ENCODE peak calls at places on chromosomes 12 and 14, in six cellular contexts. One of them, this sample, is unnamed.

GRCh38 chr12:93441111-93441616 is 583 bp downstream of the UBE2N start:
- DNase-seq in NCI-H1105 treated with DMSO at 0.1 percent for 48 hours: no peak
- DNase-seq in H9: peak; percentile 38
- DNase-seq in EL: peak; percentile 23
- DNase-seq in iris pigment epithelial cell: no peak
- DNase-seq in endothelial cell: peak; percentile 51
- DNase-seq in this sample: no peak

GRCh38 chr12:28550757-28551381 is 360.6 kb downstream of the CCDC91 start:
- DNase-seq in NCI-H1105 treated with DMSO at 0.1 percent for 48 hours: no peak
- DNase-seq in H9: no peak
- DNase-seq in EL: peak; percentile 56
- DNase-seq in iris pigment epithelial cell: peak; percentile 84
- DNase-seq in endothelial cell: no peak
- DNase-seq in this sample: no peak

GRCh38 chr12:11638271-11638916 is 11.1 kb upstream of the ETV6 start:
- DNase-seq in NCI-H1105 treated with DMSO at 0.1 percent for 48 hours: no peak
- DNase-seq in H9: no peak
- DNase-seq in EL: no peak
- DNase-seq in iris pigment epithelial cell: no peak
- DNase-seq in endothelial cell: no peak
- DNase-seq in this sample: no peak

GRCh38 chr14:55604900-55605418 is 25.0 kb downstream of the KTN1 start:
- DNase-seq in NCI-H1105 treated with DMSO at 0.1 percent for 48 hours: no peak
- DNase-seq in H9: no peak
- DNase-seq in EL: no peak
- DNase-seq in iris pigment epithelial cell: no peak
- DNase-seq in endothelial cell: no peak
- DNase-seq in this sample: no peak

GRCh38 chr14:44944107-44944506 is 17.6 kb downstream of the KLHL28 start:
- DNase-seq in NCI-H1105 treated with DMSO at 0.1 percent for 48 hours: no peak
- DNase-seq in H9: no peak
- DNase-seq in EL: no peak
- DNase-seq in iris pigment epithelial cell: no peak
- DNase-seq in endothelial cell: no peak
- DNase-seq in this sample: no peak

GRCh38 chr12:99372257-99372933 is 275.2 kb upstream of the GARIN6 start:
- DNase-seq in NCI-H1105 treated with DMSO at 0.1 percent for 48 hours: no peak
- DNase-seq in H9: no peak
- DNase-seq in EL: no peak
- DNase-seq in iris pigment epithelial cell: no peak
- DNase-seq in endothelial cell: no peak
- DNase-seq in this sample: no peak

GRCh38 chr14:55889124-55889523 is 229.1 kb upstream of the PELI2 start:
- DNase-seq in NCI-H1105 treated with DMSO at 0.1 percent for 48 hours: peak; percentile 97
- DNase-seq in H9: no peak
- DNase-seq in EL: no peak
- DNase-seq in iris pigment epithelial cell: no peak
- DNase-seq in endothelial cell: no peak
- DNase-seq in this sample: no peak

GRCh38 chr12:96424601-96425000 is 24.4 kb upstream of the CDK17 start:
- DNase-seq in NCI-H1105 treated with DMSO at 0.1 percent for 48 hours: no peak
- DNase-seq in H9: no peak
- DNase-seq in EL: no peak
- DNase-seq in iris pigment epithelial cell: no peak
- DNase-seq in endothelial cell: no peak
- DNase-seq in this sample: no peak

GRCh38 chr14:69043598-69044267 is 64.6 kb upstream of the ACTN1 start:
- DNase-seq in NCI-H1105 treated with DMSO at 0.1 percent for 48 hours: no peak
- DNase-seq in H9: no peak
- DNase-seq in EL: peak; percentile 80
- DNase-seq in iris pigment epithelial cell: peak; percentile 72
- DNase-seq in endothelial cell: no peak
- DNase-seq in this sample: no peak

GRCh38 chr12:75890141-75890540 is 141.4 kb downstream of the PHLDA1 start:
- DNase-seq in NCI-H1105 treated with DMSO at 0.1 percent for 48 hours: no peak
- DNase-seq in H9: no peak
- DNase-seq in EL: peak; percentile 28
- DNase-seq in iris pigment epithelial cell: no peak
- DNase-seq in endothelial cell: no peak
- DNase-seq in this sample: no peak

GRCh38 chr14:56703947-56704346 is 106.3 kb downstream of the OTX2 start:
- DNase-seq in NCI-H1105 treated with DMSO at 0.1 percent for 48 hours: peak; percentile 37
- DNase-seq in H9: no peak
- DNase-seq in EL: no peak
- DNase-seq in iris pigment epithelial cell: no peak
- DNase-seq in endothelial cell: no peak
- DNase-seq in this sample: no peak

GRCh38 chr12:103884316-103884715 is 43.3 kb upstream of the NT5DC3 start:
- DNase-seq in NCI-H1105 treated with DMSO at 0.1 percent for 48 hours: peak; percentile 21
- DNase-seq in H9: no peak
- DNase-seq in EL: peak; percentile 41
- DNase-seq in iris pigment epithelial cell: peak; percentile 79
- DNase-seq in endothelial cell: no peak
- DNase-seq in this sample: no peak

GRCh38 chr14:70034257-70034656 is 154.5 kb downstream of the SLC8A3 start:
- DNase-seq in NCI-H1105 treated with DMSO at 0.1 percent for 48 hours: no peak
- DNase-seq in H9: no peak
- DNase-seq in EL: no peak
- DNase-seq in iris pigment epithelial cell: no peak
- DNase-seq in endothelial cell: no peak
- DNase-seq in this sample: no peak

GRCh38 chr14:51895425-51895824 is 35.0 kb downstream of the GNG2 start:
- DNase-seq in NCI-H1105 treated with DMSO at 0.1 percent for 48 hours: no peak
- DNase-seq in H9: no peak
- DNase-seq in EL: no peak
- DNase-seq in iris pigment epithelial cell: no peak
- DNase-seq in endothelial cell: no peak
- DNase-seq in this sample: no peak

GRCh38 chr14:65321370-65321875 is 91.1 kb upstream of the FUT8 start:
- DNase-seq in NCI-H1105 treated with DMSO at 0.1 percent for 48 hours: no peak
- DNase-seq in H9: no peak
- DNase-seq in EL: peak; percentile 58
- DNase-seq in iris pigment epithelial cell: no peak
- DNase-seq in endothelial cell: no peak
- DNase-seq in this sample: no peak

GRCh38 chr14:21043387-21044105 is 1.4 kb downstream of the RNASE7 start:
- DNase-seq in NCI-H1105 treated with DMSO at 0.1 percent for 48 hours: no peak
- DNase-seq in H9: no peak
- DNase-seq in EL: no peak
- DNase-seq in iris pigment epithelial cell: no peak
- DNase-seq in endothelial cell: no peak
- DNase-seq in this sample: no peak

GRCh38 chr12:24025153-24025798 is 75.8 kb upstream of the SOX5 start:
- DNase-seq in NCI-H1105 treated with DMSO at 0.1 percent for 48 hours: no peak
- DNase-seq in H9: no peak
- DNase-seq in EL: no peak
- DNase-seq in iris pigment epithelial cell: peak; percentile 53
- DNase-seq in endothelial cell: no peak
- DNase-seq in this sample: no peak

GRCh38 chr14:23240661-23241060 is 2.9 kb downstream of the RNF212B start:
- DNase-seq in NCI-H1105 treated with DMSO at 0.1 percent for 48 hours: no peak
- DNase-seq in H9: no peak
- DNase-seq in EL: no peak
- DNase-seq in iris pigment epithelial cell: no peak
- DNase-seq in endothelial cell: no peak
- DNase-seq in this sample: no peak

GRCh38 chr14:31717294-31718085 is 156.3 kb downstream of the NUBPL start:
- DNase-seq in NCI-H1105 treated with DMSO at 0.1 percent for 48 hours: no peak
- DNase-seq in H9: no peak
- DNase-seq in EL: no peak
- DNase-seq in iris pigment epithelial cell: no peak
- DNase-seq in endothelial cell: no peak
- DNase-seq in this sample: no peak

GRCh38 chr12:67472551-67472950 is 176.0 kb upstream of the DYRK2 start:
- DNase-seq in NCI-H1105 treated with DMSO at 0.1 percent for 48 hours: peak; percentile 48
- DNase-seq in H9: no peak
- DNase-seq in EL: no peak
- DNase-seq in iris pigment epithelial cell: no peak
- DNase-seq in endothelial cell: no peak
- DNase-seq in this sample: no peak

GRCh38 chr12:124915249-124916236 is 1.1 kb upstream of the UBC start:
- DNase-seq in NCI-H1105 treated with DMSO at 0.1 percent for 48 hours: no peak
- DNase-seq in H9: peak; percentile 72
- DNase-seq in EL: peak; percentile 48
- DNase-seq in iris pigment epithelial cell: no peak
- DNase-seq in endothelial cell: no peak
- DNase-seq in this sample: no peak

GRCh38 chr14:101200008-101200649 is 296.6 kb upstream of the RTL1 start:
- DNase-seq in NCI-H1105 treated with DMSO at 0.1 percent for 48 hours: no peak
- DNase-seq in H9: peak; percentile 12
- DNase-seq in EL: no peak
- DNase-seq in iris pigment epithelial cell: no peak
- DNase-seq in endothelial cell: no peak
- DNase-seq in this sample: no peak

GRCh38 chr14:69005432-69006148 is 26.5 kb upstream of the ACTN1 start:
- DNase-seq in NCI-H1105 treated with DMSO at 0.1 percent for 48 hours: no peak
- DNase-seq in H9: peak; percentile 49
- DNase-seq in EL: peak; percentile 91
- DNase-seq in iris pigment epithelial cell: peak; percentile 95
- DNase-seq in endothelial cell: no peak
- DNase-seq in this sample: peak; percentile 73

GRCh38 chr14:22521449-22522239 is 67.4 kb downstream of the DAD1 start:
- DNase-seq in NCI-H1105 treated with DMSO at 0.1 percent for 48 hours: no peak
- DNase-seq in H9: no peak
- DNase-seq in EL: no peak
- DNase-seq in iris pigment epithelial cell: no peak
- DNase-seq in endothelial cell: no peak
- DNase-seq in this sample: no peak

GRCh38 chr12:74889563-74890236 is 319.9 kb downstream of the KCNC2 start:
- DNase-seq in NCI-H1105 treated with DMSO at 0.1 percent for 48 hours: no peak
- DNase-seq in H9: no peak
- DNase-seq in EL: peak; percentile 60
- DNase-seq in iris pigment epithelial cell: peak; percentile 71
- DNase-seq in endothelial cell: no peak
- DNase-seq in this sample: no peak

GRCh38 chr14:54108481-54109471 is 152.2 kb upstream of the BMP4 start:
- DNase-seq in NCI-H1105 treated with DMSO at 0.1 percent for 48 hours: no peak
- DNase-seq in H9: no peak
- DNase-seq in EL: peak; percentile 86
- DNase-seq in iris pigment epithelial cell: peak; percentile 95
- DNase-seq in endothelial cell: no peak
- DNase-seq in this sample: no peak

GRCh38 chr12:57616383-57617101 is 5.3 kb downstream of the ARHGEF25 start:
- DNase-seq in NCI-H1105 treated with DMSO at 0.1 percent for 48 hours: no peak
- DNase-seq in H9: no peak
- DNase-seq in EL: peak; percentile 68
- DNase-seq in iris pigment epithelial cell: no peak
- DNase-seq in endothelial cell: no peak
- DNase-seq in this sample: no peak

GRCh38 chr14:51236314-51236713 is 3.7 kb upstream of the TMX1 start:
- DNase-seq in NCI-H1105 treated with DMSO at 0.1 percent for 48 hours: no peak
- DNase-seq in H9: no peak
- DNase-seq in EL: peak; percentile 38
- DNase-seq in iris pigment epithelial cell: peak; percentile 86
- DNase-seq in endothelial cell: no peak
- DNase-seq in this sample: no peak

GRCh38 chr12:8913702-8914032 is 642 bp upstream of the PHC1 start:
- DNase-seq in NCI-H1105 treated with DMSO at 0.1 percent for 48 hours: no peak
- DNase-seq in H9: no peak
- DNase-seq in EL: no peak
- DNase-seq in iris pigment epithelial cell: no peak
- DNase-seq in endothelial cell: no peak
- DNase-seq in this sample: no peak

GRCh38 chr12:131397493-131398181 is 313.3 kb upstream of the SFSWAP start:
- DNase-seq in NCI-H1105 treated with DMSO at 0.1 percent for 48 hours: no peak
- DNase-seq in H9: no peak
- DNase-seq in EL: no peak
- DNase-seq in iris pigment epithelial cell: no peak
- DNase-seq in endothelial cell: no peak
- DNase-seq in this sample: no peak

GRCh38 chr12:96400631-96401060 is 407 bp upstream of the CDK17 start:
- DNase-seq in NCI-H1105 treated with DMSO at 0.1 percent for 48 hours: peak; percentile 67
- DNase-seq in H9: no peak
- DNase-seq in EL: peak; percentile 50
- DNase-seq in iris pigment epithelial cell: peak; percentile 24
- DNase-seq in endothelial cell: no peak
- DNase-seq in this sample: no peak

GRCh38 chr14:105364100-105364708 is 34.1 kb upstream of the TEX22 start:
- DNase-seq in NCI-H1105 treated with DMSO at 0.1 percent for 48 hours: peak; percentile 25
- DNase-seq in H9: no peak
- DNase-seq in EL: peak; percentile 76
- DNase-seq in iris pigment epithelial cell: peak; percentile 71
- DNase-seq in endothelial cell: no peak
- DNase-seq in this sample: no peak

GRCh38 chr14:103552011-103552797 is 10.3 kb downstream of the BAG5 start:
- DNase-seq in NCI-H1105 treated with DMSO at 0.1 percent for 48 hours: no peak
- DNase-seq in H9: no peak
- DNase-seq in EL: peak; percentile 64
- DNase-seq in iris pigment epithelial cell: peak; percentile 37
- DNase-seq in endothelial cell: no peak
- DNase-seq in this sample: no peak

GRCh38 chr14:25048170-25049126 is 1.5 kb downstream of the STXBP6 start:
- DNase-seq in NCI-H1105 treated with DMSO at 0.1 percent for 48 hours: no peak
- DNase-seq in H9: no peak
- DNase-seq in EL: peak; percentile 84
- DNase-seq in iris pigment epithelial cell: peak; percentile 65
- DNase-seq in endothelial cell: no peak
- DNase-seq in this sample: no peak

GRCh38 chr12:33427071-33427470 is 12.5 kb downstream of the SYT10 start:
- DNase-seq in NCI-H1105 treated with DMSO at 0.1 percent for 48 hours: peak; percentile 14
- DNase-seq in H9: peak; percentile 52
- DNase-seq in EL: no peak
- DNase-seq in iris pigment epithelial cell: no peak
- DNase-seq in endothelial cell: no peak
- DNase-seq in this sample: no peak

GRCh38 chr12:49288412-49288853 is 6.5 kb upstream of the PRPH start:
- DNase-seq in NCI-H1105 treated with DMSO at 0.1 percent for 48 hours: peak; percentile 26
- DNase-seq in H9: peak; percentile 70
- DNase-seq in EL: peak; percentile 66
- DNase-seq in iris pigment epithelial cell: peak; percentile 44
- DNase-seq in endothelial cell: peak; percentile 63
- DNase-seq in this sample: no peak

GRCh38 chr12:121579190-121579791 is 1.5 kb downstream of the KDM2B start:
- DNase-seq in NCI-H1105 treated with DMSO at 0.1 percent for 48 hours: peak; percentile 45
- DNase-seq in H9: peak; percentile 46
- DNase-seq in EL: peak; percentile 35
- DNase-seq in iris pigment epithelial cell: peak; percentile 22
- DNase-seq in endothelial cell: peak; percentile 49
- DNase-seq in this sample: no peak

GRCh38 chr12:116693259-116694227 is 44.3 kb downstream of the SPRING1 start:
- DNase-seq in NCI-H1105 treated with DMSO at 0.1 percent for 48 hours: peak; percentile 97
- DNase-seq in H9: no peak
- DNase-seq in EL: no peak
- DNase-seq in iris pigment epithelial cell: no peak
- DNase-seq in endothelial cell: no peak
- DNase-seq in this sample: no peak